ENCODE peak calls at places on chromosomes 5 and 9, in four cellular contexts. L is IMR-90, X is mesendoderm, H is H9. C is an unnamed sample.

GRCh38 chr9:13513710-13514444 is 234.4 kb upstream of the MPDZ start:
- DNase-seq in L (no peak), X (peak; percentile 67), H (peak; percentile 66), C (peak; percentile 19)

GRCh38 chr9:124281934-124282351 is 24.2 kb downstream of the NEK6 start:
- DNase-seq in L (no peak), X (no peak), H (no peak), C (peak; percentile 71)

GRCh38 chr5:159971038-159971437 is 37.9 kb upstream of the TTC1 start:
- DNase-seq in L (peak; percentile 84), X (no peak), H (no peak), C (peak; percentile 50)

GRCh38 chr9:137550958-137551655 is 572 bp upstream of the MRPL41 start:
- DNase-seq in L (peak; percentile 44), X (peak; percentile 94), H (peak; percentile 95), C (peak; percentile 86)

GRCh38 chr9:129347323-129348120 is 169.5 kb upstream of the IER5L start:
- DNase-seq in L (peak; percentile 36), X (no peak), H (no peak), C (peak; percentile 78)

GRCh38 chr9:489198-490197 is 274.8 kb downstream of the DOCK8 start:
- DNase-seq in L (no peak), X (no peak), H (no peak), C (no peak)

GRCh38 chr9:91210318-91210717 is 151.4 kb downstream of the AUH start:
- DNase-seq in L (no peak), X (no peak), H (no peak), C (no peak)

GRCh38 chr9:115050002-115050490 is 67.9 kb downstream of the TNC start:
- DNase-seq in L (no peak), X (peak; percentile 56), H (no peak), C (no peak)

GRCh38 chr5:154196955-154197652 is 6.6 kb downstream of the GALNT10 start:
- DNase-seq in L (peak; percentile 87), X (peak; percentile 75), H (no peak), C (peak; percentile 76)

GRCh38 chr9:81122749-81123148 is 566.6 kb downstream of the TLE1 start:
- DNase-seq in L (no peak), X (no peak), H (no peak), C (no peak)
- H2BK15ac ChIP-seq in L (no peak overlapping the region), X (no peak overlapping the region), H (no peak overlapping the region), C (peak overlapping the region; percentile 12)

DNA sequence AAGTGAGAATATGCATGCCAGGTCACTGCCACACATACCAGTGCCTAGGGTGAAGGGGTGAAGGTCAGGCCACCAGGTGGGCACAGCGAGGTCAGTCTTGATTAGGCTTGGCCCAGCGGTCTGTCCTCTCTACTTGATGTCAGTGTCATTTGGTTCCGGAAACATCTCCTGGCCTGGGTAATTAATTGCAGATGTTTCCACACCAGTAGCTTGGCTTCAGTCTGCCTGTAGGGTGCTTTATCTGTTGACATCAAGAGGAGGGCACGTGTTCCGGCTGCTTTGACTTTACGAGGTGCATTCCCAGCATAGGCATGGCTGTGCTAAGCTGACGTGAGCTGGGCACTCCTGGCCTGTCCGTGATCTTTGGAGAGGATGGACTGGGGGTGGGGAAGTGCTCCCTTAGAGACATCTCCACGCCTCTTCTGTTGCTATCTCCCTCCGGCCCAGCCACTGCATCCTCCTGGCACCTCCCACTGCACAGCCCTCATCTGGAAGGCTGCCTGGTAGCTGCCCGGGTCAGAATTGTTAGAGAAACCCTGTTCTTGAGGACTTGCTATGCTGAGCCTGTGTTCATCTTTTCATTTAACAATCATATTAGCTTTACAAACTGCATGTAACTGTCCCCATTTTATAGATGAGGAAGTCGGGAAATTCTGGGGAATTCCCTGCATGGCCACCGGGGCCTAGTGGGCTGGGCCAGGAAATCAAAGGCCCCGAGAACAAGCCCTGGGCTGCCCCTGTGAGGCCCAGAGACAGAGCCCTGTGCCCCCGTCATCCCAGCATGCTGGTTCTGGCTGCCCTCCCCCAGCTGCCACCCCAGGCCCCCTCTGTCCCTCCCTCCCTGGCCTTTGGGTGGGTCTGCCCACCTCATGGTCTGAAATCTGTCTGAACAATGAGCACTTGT is 29.1 kb downstream of the JADE2 start:
- DNase-seq in L (peak; percentile 82), X (no peak), H (no peak), C (peak; percentile 54)
- H2AK5ac ChIP-seq in L (peak overlapping the region; percentile 98), X (no peak overlapping the region), H (no peak overlapping the region), C (peak overlapping the region; percentile 71)

GRCh38 chr5:174606646-174607045 is 117.7 kb upstream of the MSX2 start:
- DNase-seq in L (no peak), X (no peak), H (no peak), C (peak; percentile 38)
- H2BK15ac ChIP-seq in L (no peak overlapping the region), X (no peak overlapping the region), H (no peak overlapping the region), C (no peak overlapping the region)

DNA sequence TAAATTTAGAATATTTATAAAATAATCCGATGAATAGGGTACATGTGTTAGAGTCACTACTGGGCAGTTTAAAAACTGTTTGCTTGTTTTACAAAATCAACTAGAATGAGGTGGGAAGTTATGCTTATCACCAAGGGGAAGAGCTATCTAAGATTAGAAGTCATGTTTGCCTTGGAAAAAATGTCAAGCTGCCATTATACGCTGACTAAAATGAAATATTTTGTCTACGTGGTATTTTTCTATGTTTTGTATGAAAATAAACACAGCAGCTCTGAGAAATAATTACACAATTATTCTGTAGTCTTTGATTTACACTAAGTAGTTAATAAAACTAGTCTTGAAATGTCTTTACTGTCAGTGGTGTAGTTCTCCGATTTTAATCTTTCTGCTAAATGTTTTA is 241.9 kb upstream of the TARS1 start:
- DNase-seq in L (no peak), X (no peak), H (no peak), C (no peak)
- H2AK5ac ChIP-seq in L (no peak overlapping the region), X (no peak overlapping the region), H (no peak overlapping the region), C (no peak overlapping the region)

DNA sequence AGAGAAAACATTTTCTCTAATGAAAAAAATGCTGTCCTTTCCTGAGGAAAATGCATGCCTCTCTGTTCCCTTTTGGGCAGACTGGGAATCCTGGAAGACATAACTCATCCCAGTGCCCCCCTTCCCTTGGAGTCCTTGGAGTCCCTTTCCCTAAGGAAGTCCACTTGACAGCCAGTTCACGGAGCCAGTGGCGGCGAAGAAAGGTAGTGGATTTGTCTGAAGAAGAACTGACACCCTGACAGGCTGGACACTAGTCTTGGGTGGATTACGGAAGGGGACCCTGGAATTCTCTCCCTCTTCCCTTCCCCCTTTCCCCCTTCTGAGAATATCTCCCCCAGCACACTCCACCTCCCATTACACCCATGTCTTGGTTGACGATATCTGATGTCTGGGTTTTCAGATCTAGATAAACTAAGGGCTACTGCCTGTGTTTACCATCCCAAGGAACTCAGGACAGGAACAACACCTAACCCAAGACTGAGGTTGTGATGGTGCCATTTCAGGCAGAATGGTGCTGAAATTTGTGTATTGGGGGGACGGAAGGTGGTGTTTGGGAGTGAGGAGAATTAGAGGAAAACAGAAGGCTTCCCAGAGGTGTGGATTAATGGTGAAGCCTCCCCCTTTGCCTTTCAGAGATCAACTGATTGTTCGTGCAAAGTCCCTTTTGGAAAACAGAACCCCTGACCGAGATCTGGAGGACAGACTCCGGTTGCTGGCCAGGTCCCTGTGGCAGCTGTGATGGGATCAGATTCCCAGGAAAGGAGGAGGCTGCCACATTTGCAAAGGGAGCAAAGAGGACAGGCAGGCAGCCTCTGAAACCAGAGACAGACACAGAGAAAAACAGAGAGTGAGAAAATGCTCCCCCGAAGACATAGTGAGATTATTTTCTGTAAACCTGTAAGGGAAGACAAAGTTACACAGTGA is 704 bp downstream of the SPARC start:
- DNase-seq in L (no peak), X (peak; percentile 64), H (peak; percentile 40), C (peak; percentile 64)
- H2BK15ac ChIP-seq in L (peak overlapping the region; percentile 88), X (peak overlapping the region; percentile 43), H (no peak overlapping the region), C (no peak overlapping the region)

GRCh38 chr5:81022688-81023084 is 62.5 kb downstream of the RASGRF2 start:
- DNase-seq in L (no peak), X (peak; percentile 23), H (no peak), C (no peak)
- H2AK5ac ChIP-seq in L (no peak overlapping the region), X (no peak overlapping the region), H (no peak overlapping the region), C (no peak overlapping the region)

DNA sequence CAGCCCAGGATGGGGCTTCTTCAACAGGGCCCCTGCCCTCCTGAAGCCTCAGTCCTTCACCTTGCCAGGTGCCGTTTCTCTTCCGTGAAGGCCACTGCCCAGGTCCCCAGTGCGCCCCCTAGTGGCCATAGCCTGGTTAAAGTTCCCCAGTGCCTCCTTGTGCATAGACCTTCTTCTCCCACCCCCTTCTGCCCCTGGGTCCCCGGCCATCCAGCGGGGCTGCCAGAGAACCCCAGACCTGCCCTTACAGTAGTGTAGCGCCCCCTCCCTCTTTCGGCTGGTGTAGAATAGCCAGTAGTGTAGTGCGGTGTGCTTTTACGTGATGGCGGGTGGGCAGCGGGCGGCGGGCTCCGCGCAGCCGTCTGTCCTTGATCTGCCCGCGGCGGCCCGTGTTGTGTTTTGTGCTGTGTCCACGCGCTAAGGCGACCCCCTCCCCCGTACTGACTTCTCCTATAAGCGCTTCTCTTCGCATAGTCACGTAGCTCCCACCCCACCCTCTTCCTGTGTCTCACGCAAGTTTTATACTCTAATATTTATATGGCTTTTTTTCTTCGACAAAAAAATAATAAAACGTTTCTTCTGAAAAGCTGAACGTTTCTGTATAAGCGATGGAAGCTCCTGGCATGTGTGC is 23.6 kb downstream of the PCDHGC5 start:
- DNase-seq in L (peak; percentile 54), X (peak; percentile 97), H (peak; percentile 97), C (peak; percentile 65)
- H2BK15ac ChIP-seq in L (peak overlapping the region; percentile 82), X (no peak overlapping the region), H (no peak overlapping the region), C (peak overlapping the region; percentile 96)

DNA sequence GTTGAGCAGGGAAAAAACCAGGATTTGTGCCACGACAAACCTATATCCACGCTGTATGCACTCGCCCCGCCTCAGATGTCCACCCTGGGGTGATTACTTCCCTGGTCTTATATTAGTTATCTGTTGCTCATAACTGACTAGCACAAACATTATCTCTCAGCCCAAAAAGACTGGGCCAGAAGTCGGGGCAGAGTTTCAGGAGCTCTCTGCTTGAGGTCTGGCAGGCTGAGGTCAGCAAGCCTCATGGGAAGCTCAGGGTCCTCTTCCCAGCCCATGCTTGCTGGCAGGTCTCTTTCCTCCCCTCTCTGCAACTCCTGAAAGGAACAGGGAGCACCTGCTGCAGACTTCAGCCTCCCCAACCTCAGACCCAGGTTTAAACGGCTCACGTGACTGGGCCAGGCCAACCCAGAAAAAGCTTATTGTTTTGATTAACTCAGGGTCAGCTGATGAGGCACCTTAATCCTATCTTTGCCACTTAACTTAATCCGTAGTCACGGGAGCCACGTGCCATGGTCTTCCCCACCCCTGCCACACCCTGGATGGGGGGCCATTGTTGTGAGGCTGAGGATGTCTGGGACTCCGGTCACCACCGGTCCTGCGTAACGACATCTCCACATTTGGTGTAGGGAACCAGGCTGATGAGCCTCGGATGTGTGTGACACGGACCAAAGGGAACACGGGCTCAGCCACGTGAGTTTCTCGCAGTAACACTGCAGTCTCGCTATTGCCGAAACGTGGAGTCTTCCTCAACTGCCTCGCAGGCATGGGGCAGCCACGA is 123.7 kb upstream of the IRX4 start:
- DNase-seq in L (no peak), X (no peak), H (no peak), C (no peak)
- H2AK5ac ChIP-seq in L (no peak overlapping the region), X (no peak overlapping the region), H (no peak overlapping the region), C (no peak overlapping the region)

C was measured in mesenchymal stem cell.